ENCODE peak calls at places on chromosomes 13 and 19, in nine cellular contexts. G, Y, F, Q, Z, I, L, P and D are unnamed samples.
A peak's percentile ranks its signal among the peaks of the same experiment; 100 is the strongest.

GRCh38 chr19:38879400-38879751 is 1.3 kb upstream of the RINL start:
- DNase-seq in G (no peak), Y (no peak), F (no peak), Q (no peak), Z (no peak), I (no peak), L (no peak), P (no peak), D (no peak)

GRCh38 chr13:96020155-96020575 is 33.0 kb downstream of the UGGT2 start:
- DNase-seq in G (peak; percentile 69), Y (no peak), F (no peak), Q (no peak), Z (peak; percentile 37), I (peak; percentile 88), L (no peak), P (peak; percentile 55), D (no peak)

GRCh38 chr19:2015611-2015950 is at the start of gene BTBD2:
- DNase-seq in G (peak; percentile 47), Y (peak; percentile 61), F (no peak), Q (no peak), Z (peak; percentile 61), I (peak; percentile 57), L (no peak), P (peak; percentile 71), D (no peak)

GRCh38 chr19:44666852-44667251 is 4.4 kb upstream of the CEACAM19 start:
- DNase-seq in G (no peak), Y (no peak), F (no peak), Q (no peak), Z (no peak), I (no peak), L (no peak), P (no peak), D (no peak)

GRCh38 chr13:110015253-110015652 is 228.9 kb upstream of the IRS2 start:
- DNase-seq in G (peak; percentile 38), Y (no peak), F (no peak), Q (no peak), Z (peak; percentile 61), I (no peak), L (no peak), P (no peak), D (no peak)

GRCh38 chr13:108929532-108929931 is 300.1 kb downstream of the MYO16 start:
- DNase-seq in G (peak; percentile 33), Y (no peak), F (no peak), Q (no peak), Z (no peak), I (no peak), L (no peak), P (no peak), D (no peak)

GRCh38 chr13:32791545-32792172 is 205.4 kb downstream of the PDS5B start:
- DNase-seq in G (no peak), Y (no peak), F (no peak), Q (no peak), Z (no peak), I (no peak), L (no peak), P (no peak), D (no peak)

GRCh38 chr19:38657633-38658222 is 10.3 kb downstream of the ACTN4 start:
- DNase-seq in G (no peak), Y (no peak), F (no peak), Q (no peak), Z (no peak), I (peak; percentile 56), L (no peak), P (no peak), D (no peak)

GRCh38 chr19:16386619-16387240 is 62.1 kb downstream of the KLF2 start:
- DNase-seq in G (peak; percentile 31), Y (peak; percentile 68), F (peak; percentile 37), Q (no peak), Z (no peak), I (peak; percentile 87), L (peak; percentile 57), P (no peak), D (peak; percentile 41)

GRCh38 chr19:41808663-41809566 is 12.5 kb downstream of the CEACAM3 start:
- DNase-seq in G (no peak), Y (no peak), F (no peak), Q (no peak), Z (peak; percentile 52), I (no peak), L (no peak), P (no peak), D (no peak)

GRCh38 chr13:41465215-41465907 is 8.0 kb downstream of the RGCC start:
- DNase-seq in G (no peak), Y (no peak), F (no peak), Q (no peak), Z (no peak), I (peak; percentile 98), L (no peak), P (peak; percentile 33), D (no peak)

GRCh38 chr19:37654118-37654517 is 1.1 kb downstream of the ZFP30 start:
- DNase-seq in G (no peak), Y (no peak), F (no peak), Q (no peak), Z (no peak), I (no peak), L (no peak), P (no peak), D (no peak)

GRCh38 chr19:5166262-5166661 is 174.3 kb downstream of the PTPRS start:
- DNase-seq in G (no peak), Y (no peak), F (no peak), Q (no peak), Z (no peak), I (peak; percentile 16), L (no peak), P (no peak), D (no peak)

GRCh38 chr13:95740921-95741320 is 64.0 kb downstream of the DNAJC3 start:
- DNase-seq in G (no peak), Y (no peak), F (no peak), Q (no peak), Z (no peak), I (no peak), L (no peak), P (no peak), D (no peak)

GRCh38 chr13:19794552-19795143 is 11.9 kb upstream of the PSPC1 start:
- DNase-seq in G (no peak), Y (no peak), F (no peak), Q (peak; percentile 10), Z (no peak), I (no peak), L (peak; percentile 27), P (no peak), D (peak; percentile 67)

GRCh38 chr19:48271531-48272151 is 1.8 kb downstream of the ZNF114 start:
- DNase-seq in G (peak; percentile 50), Y (peak; percentile 59), F (no peak), Q (peak; percentile 29), Z (no peak), I (peak; percentile 53), L (peak; percentile 68), P (peak; percentile 32), D (no peak)

GRCh38 chr19:5447700-5448311 is 7.4 kb upstream of the ZNRF4 start:
- DNase-seq in G (no peak), Y (no peak), F (no peak), Q (no peak), Z (no peak), I (no peak), L (no peak), P (no peak), D (no peak)

GRCh38 chr13:32984857-32985626 is 31.2 kb upstream of the KL start:
- DNase-seq in G (peak; percentile 61), Y (no peak), F (no peak), Q (no peak), Z (no peak), I (no peak), L (no peak), P (no peak), D (no peak)

GRCh38 chr13:111857336-111857735 is 209.6 kb upstream of the SOX1 start:
- DNase-seq in G (no peak), Y (no peak), F (no peak), Q (no peak), Z (no peak), I (no peak), L (no peak), P (no peak), D (no peak)

GRCh38 chr19:49347835-49348234 is 12.6 kb downstream of the CD37 start:
- DNase-seq in G (no peak), Y (no peak), F (no peak), Q (no peak), Z (peak; percentile 32), I (peak; percentile 49), L (peak; percentile 51), P (no peak), D (no peak)

GRCh38 chr19:33686246-33686645 is 64.5 kb downstream of the CHST8 start:
- DNase-seq in G (no peak), Y (no peak), F (no peak), Q (no peak), Z (no peak), I (no peak), L (no peak), P (no peak), D (no peak)